ENCODE peak calls at places on chromosomes 4 and X, in ten cellular contexts. Q is cardiac fibroblast; N is stimulated activated CD8-positive, alpha-beta memory T cell treated with anti-CD3 and anti-CD28 coated beads, Interleukin-7, amount 100 ng/mL, for 24 hours; Z is NCI-H1092 treated with DMSO at 0.1 percent for 48 hours; V is stimulated activated CD4-positive, alpha-beta T cell treated with anti-CD3 and anti-CD28 coated beads, Interleukin-4, amount 100 ng/mL, for 24 hours; X is KBM-7; U is pancreas; M is RCC 7860; G is activated CD8-positive, alpha-beta memory T cell treated with anti-CD3 and anti-CD28 coated beads for 1 hour; Y is H54. H is an unnamed sample.
A peak's percentile ranks its signal among the peaks of the same experiment; 100 is the strongest.

GRCh38 chr4:141352775-141353544 is 132.3 kb downstream of the ZNF330 start:
- DNase-seq in G (no peak), N (no peak), U (no peak), Y (no peak), X (peak; percentile 77), Z (no peak), Q (peak; percentile 85), M (peak; percentile 77), V (no peak), H (no peak)

GRCh38 chr4:109429545-109429944 is 4.1 kb upstream of the SEC24B start:
- DNase-seq in Z (no peak), N (no peak), X (no peak), V (no peak), U (no peak), G (no peak), Q (peak; percentile 70), Y (no peak), M (no peak), H (no peak)

GRCh38 chrX:151175283-151176062 is 911 bp upstream of the GPR50 start:
- DNase-seq in G (no peak), Z (no peak), X (no peak), Y (no peak), N (no peak), V (no peak), U (no peak), Q (no peak), M (no peak), H (no peak)

GRCh38 chr4:169945636-169946035 is 80.6 kb downstream of the MFAP3L start:
- DNase-seq in G (no peak), V (no peak), Y (no peak), M (no peak), X (no peak), N (no peak), U (no peak), Q (no peak), Z (no peak), H (no peak)

GRCh38 chr4:102400898-102401297 is 55.6 kb upstream of the SLC39A8 start:
- DNase-seq in Y (no peak), V (no peak), G (no peak), N (no peak), Q (no peak), Z (no peak), X (no peak), M (no peak), U (no peak), H (no peak)

GRCh38 chrX:39613508-39613921 is 484.2 kb downstream of the BCOR start:
- DNase-seq in N (no peak), V (no peak), M (no peak), Q (no peak), G (no peak), Z (peak; percentile 97), U (peak; percentile 46), X (peak; percentile 54), Y (no peak), H (no peak)

GRCh38 chr4:7169134-7169533 is 23.2 kb upstream of the SORCS2 start:
- DNase-seq in U (no peak), G (no peak), N (no peak), Y (no peak), M (no peak), Z (no peak), V (no peak), Q (no peak), X (no peak), H (peak; percentile 24)

GRCh38 chrX:3371163-3371562 is 24.7 kb upstream of the MXRA5 start:
- DNase-seq in V (no peak), Z (no peak), X (no peak), G (no peak), Q (no peak), Y (no peak), N (no peak), U (no peak), M (no peak), H (no peak)

GRCh38 chr4:184217569-184218131 is at the start of gene ENPP6:
- DNase-seq in Q (no peak), X (no peak), U (no peak), Z (no peak), G (no peak), V (no peak), N (no peak), Y (no peak), M (no peak), H (no peak)

GRCh38 chr4:153788419-153789276 is at the start of gene SFRP2:
- DNase-seq in X (no peak), Y (no peak), U (no peak), Z (no peak), M (no peak), N (no peak), G (no peak), V (no peak), Q (no peak), H (peak; percentile 72)

H was measured in suprapubic skin.